ENCODE peak calls at places on chromosomes 6 and 20, in six cellular contexts. One of them, this sample, is unnamed.
A peak's percentile ranks its signal among the peaks of the same experiment; 100 is the strongest.

GRCh38 chr20:37773260-37773825 is 79.5 kb downstream of the CTNNBL1 start:
- DNase-seq in HepG2: no peak
- DNase-seq in glutamatergic neuron: no peak
- DNase-seq in progenitor cell of endocrine pancreas: no peak
- DNase-seq in heart left ventricle: no peak
- DNase-seq in NB4: no peak
- DNase-seq in this sample: no peak

GRCh38 chr6:5464096-5464885 is 203.0 kb downstream of the FARS2 start:
- DNase-seq in glutamatergic neuron: peak; percentile 33
- DNase-seq in heart left ventricle: no peak
- DNase-seq in progenitor cell of endocrine pancreas: no peak
- DNase-seq in HepG2: no peak
- DNase-seq in NB4: no peak
- DNase-seq in this sample: no peak

GRCh38 chr6:143823463-143824006 is 19.6 kb upstream of the LTV1 start:
- DNase-seq in glutamatergic neuron: no peak
- DNase-seq in progenitor cell of endocrine pancreas: no peak
- DNase-seq in HepG2: no peak
- DNase-seq in heart left ventricle: no peak
- DNase-seq in NB4: no peak
- DNase-seq in this sample: no peak

GRCh38 chr6:10532392-10532791 is 11.2 kb downstream of the GCNT2 start:
- DNase-seq in HepG2: no peak
- DNase-seq in glutamatergic neuron: no peak
- DNase-seq in NB4: no peak
- DNase-seq in progenitor cell of endocrine pancreas: no peak
- DNase-seq in heart left ventricle: no peak
- DNase-seq in this sample: no peak

GRCh38 chr6:161444966-161445799 is 171.3 kb upstream of the AGPAT4 start:
- DNase-seq in NB4: no peak
- DNase-seq in progenitor cell of endocrine pancreas: no peak
- DNase-seq in glutamatergic neuron: no peak
- DNase-seq in heart left ventricle: no peak
- DNase-seq in HepG2: no peak
- DNase-seq in this sample: no peak

GRCh38 chr6:89711801-89712200 is 73.3 kb upstream of the LYRM2 start:
- DNase-seq in NB4: no peak
- DNase-seq in heart left ventricle: no peak
- DNase-seq in glutamatergic neuron: no peak
- DNase-seq in progenitor cell of endocrine pancreas: no peak
- DNase-seq in HepG2: no peak
- DNase-seq in this sample: no peak

GRCh38 chr6:10621847-10622246 is 72.6 kb downstream of the C6orf52 start:
- DNase-seq in heart left ventricle: no peak
- DNase-seq in NB4: no peak
- DNase-seq in HepG2: no peak
- DNase-seq in progenitor cell of endocrine pancreas: no peak
- DNase-seq in glutamatergic neuron: no peak
- DNase-seq in this sample: no peak

GRCh38 chr6:62390413-62390812 is 104.4 kb upstream of the KHDRBS2 start:
- DNase-seq in heart left ventricle: no peak
- DNase-seq in NB4: no peak
- DNase-seq in glutamatergic neuron: no peak
- DNase-seq in HepG2: no peak
- DNase-seq in progenitor cell of endocrine pancreas: no peak
- DNase-seq in this sample: no peak

GRCh38 chr6:138945354-138945753 is 42.7 kb downstream of the REPS1 start:
- DNase-seq in heart left ventricle: no peak
- DNase-seq in progenitor cell of endocrine pancreas: no peak
- DNase-seq in NB4: peak; percentile 20
- DNase-seq in glutamatergic neuron: peak; percentile 28
- DNase-seq in HepG2: peak; percentile 13
- DNase-seq in this sample: no peak

GRCh38 chr6:32089082-32089828 is 19.9 kb downstream of the TNXB start:
- DNase-seq in glutamatergic neuron: no peak
- DNase-seq in HepG2: peak; percentile 23
- DNase-seq in progenitor cell of endocrine pancreas: no peak
- DNase-seq in heart left ventricle: no peak
- DNase-seq in NB4: no peak
- DNase-seq in this sample: no peak

GRCh38 chr6:45044510-45045252 is 283.4 kb upstream of the RUNX2 start:
- DNase-seq in NB4: no peak
- DNase-seq in heart left ventricle: no peak
- DNase-seq in progenitor cell of endocrine pancreas: no peak
- DNase-seq in HepG2: no peak
- DNase-seq in glutamatergic neuron: no peak
- DNase-seq in this sample: no peak

GRCh38 chr6:32387946-32388345 is 16.2 kb upstream of the TSBP1 start:
- DNase-seq in progenitor cell of endocrine pancreas: no peak
- DNase-seq in glutamatergic neuron: no peak
- DNase-seq in heart left ventricle: no peak
- DNase-seq in NB4: no peak
- DNase-seq in HepG2: no peak
- DNase-seq in this sample: no peak

GRCh38 chr6:81648502-81648901 is 104.0 kb downstream of the TENT5A start:
- DNase-seq in heart left ventricle: no peak
- DNase-seq in HepG2: no peak
- DNase-seq in NB4: no peak
- DNase-seq in progenitor cell of endocrine pancreas: no peak
- DNase-seq in glutamatergic neuron: no peak
- DNase-seq in this sample: no peak
- TF ChIP-seq CTCF in heart left ventricle: no peak
- TF ChIP-seq CTCF in HepG2: no peak
- TF ChIP-seq CTCF in NB4: no peak
- TF ChIP-seq CTCF in progenitor cell of endocrine pancreas: no peak
- TF ChIP-seq CTCF in glutamatergic neuron: no peak
- TF ChIP-seq CTCF in this sample: no peak

DNA sequence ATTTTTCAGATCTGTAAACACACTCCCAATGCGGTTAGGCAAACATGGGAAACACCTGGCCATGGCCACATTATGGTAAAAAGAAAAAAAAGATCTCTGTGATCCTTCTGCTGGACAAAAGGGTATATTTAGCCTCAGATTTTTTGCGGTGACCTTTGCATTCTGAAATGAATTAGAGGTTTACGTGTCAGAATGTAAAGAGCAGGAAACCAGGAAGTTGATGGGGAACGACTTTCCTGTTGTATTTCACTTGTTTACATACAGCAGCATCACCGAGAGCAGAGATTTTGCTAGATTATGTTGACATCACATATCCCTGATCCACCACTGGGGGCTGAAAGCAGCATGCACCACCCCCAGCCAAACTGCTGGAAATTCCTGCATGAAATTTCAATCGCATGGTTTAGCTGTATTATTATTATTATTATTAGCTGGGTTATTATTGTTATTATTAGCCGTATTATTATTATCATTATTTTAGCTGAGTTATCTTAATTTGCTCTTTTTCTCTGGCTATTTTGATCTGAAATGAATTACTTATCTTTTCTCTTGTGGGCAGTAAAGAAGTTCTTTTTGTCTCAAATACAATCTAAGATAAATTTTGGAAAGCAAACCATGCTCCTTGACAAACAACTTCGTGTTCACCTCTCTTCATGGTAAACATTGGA is 189.4 kb downstream of the ZFP64 start:
- DNase-seq in NB4: no peak
- DNase-seq in HepG2: peak; percentile 92
- DNase-seq in glutamatergic neuron: no peak
- DNase-seq in progenitor cell of endocrine pancreas: no peak
- DNase-seq in heart left ventricle: no peak
- DNase-seq in this sample: no peak
- TF ChIP-seq CTCF in NB4: no peak
- TF ChIP-seq CTCF in HepG2: peak; percentile 39
- TF ChIP-seq CTCF in glutamatergic neuron: peak; percentile 34
- TF ChIP-seq CTCF in progenitor cell of endocrine pancreas: peak; percentile 33
- TF ChIP-seq CTCF in heart left ventricle: no peak
- TF ChIP-seq CTCF in this sample: peak; percentile 48

DNA sequence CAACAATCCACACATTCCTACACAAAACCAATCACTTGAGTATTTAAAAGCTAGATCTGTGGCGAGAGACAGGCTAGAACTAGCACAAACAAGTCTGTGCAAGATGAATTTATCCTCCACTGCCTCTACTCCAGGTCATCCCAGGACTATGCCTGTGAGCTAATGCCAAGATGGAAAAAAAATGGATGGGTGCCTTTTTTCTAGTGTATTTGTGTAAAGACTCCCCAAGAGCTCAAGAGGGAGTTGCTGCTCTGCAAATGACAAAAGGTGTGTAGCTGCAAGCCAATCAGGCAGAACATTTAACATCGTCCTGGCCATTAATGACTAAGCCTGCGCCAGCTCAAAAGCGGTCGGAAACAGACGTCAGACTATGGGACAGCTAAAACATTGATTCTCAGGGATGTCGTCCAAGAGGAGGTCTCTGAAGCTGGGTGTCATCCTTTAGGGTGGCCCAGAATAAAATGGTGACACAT is 21.9 kb downstream of the ATXN1 start:
- DNase-seq in progenitor cell of endocrine pancreas: no peak
- DNase-seq in HepG2: peak; percentile 29
- DNase-seq in glutamatergic neuron: no peak
- DNase-seq in heart left ventricle: no peak
- DNase-seq in NB4: no peak
- DNase-seq in this sample: no peak
- TF ChIP-seq CTCF in progenitor cell of endocrine pancreas: no peak
- TF ChIP-seq CTCF in HepG2: peak; percentile 28
- TF ChIP-seq CTCF in glutamatergic neuron: no peak
- TF ChIP-seq CTCF in heart left ventricle: no peak
- TF ChIP-seq CTCF in NB4: no peak
- TF ChIP-seq CTCF in this sample: no peak

GRCh38 chr6:34071884-34072379 is 74.0 kb downstream of the GRM4 start:
- DNase-seq in progenitor cell of endocrine pancreas: no peak
- DNase-seq in HepG2: no peak
- DNase-seq in glutamatergic neuron: no peak
- DNase-seq in NB4: no peak
- DNase-seq in heart left ventricle: no peak
- DNase-seq in this sample: no peak
- TF ChIP-seq CTCF in progenitor cell of endocrine pancreas: no peak
- TF ChIP-seq CTCF in HepG2: no peak
- TF ChIP-seq CTCF in glutamatergic neuron: no peak
- TF ChIP-seq CTCF in NB4: no peak
- TF ChIP-seq CTCF in heart left ventricle: no peak
- TF ChIP-seq CTCF in this sample: no peak

DNA sequence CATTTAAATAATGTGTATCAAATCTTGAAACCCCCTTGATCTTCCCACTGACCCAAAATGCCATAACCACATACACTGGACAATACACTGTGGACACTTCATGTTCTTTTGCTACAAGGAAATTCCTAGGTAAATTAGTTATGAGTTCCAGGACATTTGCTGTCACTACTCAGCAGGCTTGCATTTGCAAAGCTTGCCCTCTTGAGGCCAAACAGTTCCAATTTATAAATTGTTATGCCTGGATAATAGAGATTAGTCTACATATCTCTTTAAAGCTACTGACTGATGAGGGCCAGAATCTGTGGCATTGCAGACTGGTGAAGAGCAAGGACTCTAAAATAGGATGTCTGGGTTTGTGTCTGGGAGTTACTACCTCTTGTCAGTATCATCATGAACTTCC is 17.4 kb upstream of the RAB32 start:
- DNase-seq in NB4: no peak
- DNase-seq in progenitor cell of endocrine pancreas: no peak
- DNase-seq in HepG2: no peak
- DNase-seq in heart left ventricle: no peak
- DNase-seq in glutamatergic neuron: no peak
- DNase-seq in this sample: no peak
- TF ChIP-seq CTCF in NB4: no peak
- TF ChIP-seq CTCF in progenitor cell of endocrine pancreas: peak; percentile 10
- TF ChIP-seq CTCF in HepG2: no peak
- TF ChIP-seq CTCF in heart left ventricle: peak; percentile 36
- TF ChIP-seq CTCF in glutamatergic neuron: no peak
- TF ChIP-seq CTCF in this sample: peak; percentile 38